ENCODE peak calls at places on chromosomes 2 and 18, in five cellular contexts. I, S, U, J and B are unnamed samples.

GRCh38 chr2:136375017-136375901 is 257.3 kb upstream of the CXCR4 start:
- DNase-seq in I (no peak), S (no peak), U (no peak), J (no peak), B (peak; percentile 79)

GRCh38 chr2:178383718-178384117 is 67.3 kb downstream of the PRKRA start:
- DNase-seq in I (no peak), S (no peak), U (no peak), J (no peak), B (no peak)

GRCh38 chr2:60641866-60642788 is 88.7 kb upstream of the BCL11A start:
- DNase-seq in I (peak; percentile 23), S (peak; percentile 47), U (peak; percentile 70), J (peak; percentile 66), B (peak; percentile 44)

GRCh38 chr2:70081221-70081620 is 6.1 kb upstream of the PCBP1 start:
- DNase-seq in I (no peak), S (no peak), U (no peak), J (no peak), B (peak; percentile 36)

GRCh38 chr18:9417081-9417841 is 58.1 kb upstream of the RALBP1 start:
- DNase-seq in I (peak; percentile 84), S (peak; percentile 90), U (peak; percentile 54), J (peak; percentile 57), B (peak; percentile 39)

GRCh38 chr2:11647834-11648600 is 22.0 kb downstream of the NTSR2 start:
- DNase-seq in I (peak; percentile 26), S (peak; percentile 10), U (peak; percentile 13), J (no peak), B (peak; percentile 26)

GRCh38 chr18:9380571-9381390 is 46.2 kb downstream of the TWSG1 start:
- DNase-seq in I (peak; percentile 57), S (no peak), U (no peak), J (peak; percentile 78), B (no peak)

GRCh38 chr2:201149064-201149820 is 33.3 kb downstream of the CFLAR start:
- DNase-seq in I (peak; percentile 97), S (peak; percentile 96), U (peak; percentile 96), J (peak; percentile 76), B (peak; percentile 96)

GRCh38 chr2:46402874-46403273 is 76.5 kb upstream of the TMEM247 start:
- DNase-seq in I (no peak), S (no peak), U (no peak), J (no peak), B (no peak)

GRCh38 chr2:121554998-121555397 is 24.3 kb downstream of the RNU4ATAC start:
- DNase-seq in I (no peak), S (no peak), U (no peak), J (no peak), B (no peak)

GRCh38 chr18:36658611-36659010 is 170.2 kb downstream of the TPGS2 start:
- DNase-seq in I (no peak), S (no peak), U (peak; percentile 30), J (no peak), B (peak; percentile 49)

GRCh38 chr2:148614332-148615049 is 30.1 kb upstream of the EPC2 start:
- DNase-seq in I (peak; percentile 65), S (peak; percentile 29), U (peak; percentile 87), J (peak; percentile 10), B (peak; percentile 77)

GRCh38 chr2:9115219-9115618 is 91.4 kb upstream of the ASAP2 start:
- DNase-seq in I (no peak), S (no peak), U (no peak), J (no peak), B (no peak)

GRCh38 chr18:66077066-66077465 is 326.3 kb downstream of the CDH7 start:
- DNase-seq in I (peak; percentile 2), S (no peak), U (no peak), J (no peak), B (peak; percentile 26)

GRCh38 chr2:68425503-68425902 is 41.6 kb downstream of the FBXO48 start:
- DNase-seq in I (no peak), S (no peak), U (no peak), J (no peak), B (no peak)

GRCh38 chr2:136135924-136136906 is 18.3 kb upstream of the CXCR4 start:
- DNase-seq in I (peak; percentile 7), S (no peak), U (no peak), J (no peak), B (no peak)

GRCh38 chr2:10912076-10912731 is 470 bp downstream of the KCNF1 start:
- DNase-seq in I (no peak), S (no peak), U (no peak), J (no peak), B (no peak)

GRCh38 chr2:149741646-149742045 is 154.1 kb upstream of the MMADHC start:
- DNase-seq in I (peak; percentile 93), S (no peak), U (peak; percentile 88), J (peak; percentile 79), B (peak; percentile 81)

GRCh38 chr2:217108575-217109027 is 248.7 kb upstream of the TNP1 start:
- DNase-seq in I (no peak), S (no peak), U (no peak), J (no peak), B (no peak)

GRCh38 chr2:47211497-47212011 is 56.4 kb upstream of the STPG4 start:
- DNase-seq in I (no peak), S (no peak), U (no peak), J (no peak), B (peak; percentile 44)

GRCh38 chr2:173657996-173658717 is 303.5 kb downstream of the CDCA7 start:
- DNase-seq in I (peak; percentile 93), S (peak; percentile 83), U (peak; percentile 95), J (peak; percentile 95), B (peak; percentile 92)

GRCh38 chr2:171056307-171056706 is 104.4 kb downstream of the TLK1 start:
- DNase-seq in I (peak; percentile 60), S (no peak), U (no peak), J (no peak), B (no peak)